ENCODE peak calls at places on chromosomes 13 and 19, in four cellular contexts. One of them, this sample, is unnamed.
A peak's percentile ranks its signal among the peaks of the same experiment; 100 is the strongest.

GRCh38 chr19:6828698-6829633 is 56.5 kb downstream of the VAV1 start:
- DNase-seq in kidney: no peak
- DNase-seq in IMR-90: no peak
- DNase-seq in neuronal stem cell: no peak
- DNase-seq in this sample: peak; percentile 97

GRCh38 chr13:42107006-42107405 is 58.6 kb downstream of the DGKH start:
- DNase-seq in kidney: no peak
- DNase-seq in IMR-90: no peak
- DNase-seq in neuronal stem cell: no peak
- DNase-seq in this sample: no peak

GRCh38 chr13:43127103-43127817 is 103.9 kb downstream of the DNAJC15 start:
- DNase-seq in kidney: no peak
- DNase-seq in IMR-90: no peak
- DNase-seq in neuronal stem cell: no peak
- DNase-seq in this sample: peak; percentile 70

GRCh38 chr19:50898018-50898417 is 13.2 kb downstream of the KLK4 start:
- DNase-seq in kidney: no peak
- DNase-seq in IMR-90: no peak
- DNase-seq in neuronal stem cell: no peak
- DNase-seq in this sample: no peak

GRCh38 chr19:19575411-19575810 is 37.3 kb downstream of the CILP2 start:
- DNase-seq in kidney: no peak
- DNase-seq in IMR-90: no peak
- DNase-seq in neuronal stem cell: no peak
- DNase-seq in this sample: peak; percentile 74

GRCh38 chr13:60143775-60144174 is 20.0 kb downstream of the DIAPH3 start:
- DNase-seq in kidney: no peak
- DNase-seq in IMR-90: no peak
- DNase-seq in neuronal stem cell: no peak
- DNase-seq in this sample: no peak

GRCh38 chr19:8036438-8037099 is 16.0 kb upstream of the CCL25 start:
- DNase-seq in kidney: no peak
- DNase-seq in IMR-90: no peak
- DNase-seq in neuronal stem cell: no peak
- DNase-seq in this sample: no peak

GRCh38 chr19:47280183-47280797 is 5.6 kb downstream of the INAFM1 start:
- DNase-seq in kidney: no peak
- DNase-seq in IMR-90: no peak
- DNase-seq in neuronal stem cell: no peak
- DNase-seq in this sample: peak; percentile 93

GRCh38 chr13:79741006-79741405 is 260.1 kb downstream of the NDFIP2 start:
- DNase-seq in kidney: no peak
- DNase-seq in IMR-90: peak; percentile 71
- DNase-seq in neuronal stem cell: no peak
- DNase-seq in this sample: no peak

DNA sequence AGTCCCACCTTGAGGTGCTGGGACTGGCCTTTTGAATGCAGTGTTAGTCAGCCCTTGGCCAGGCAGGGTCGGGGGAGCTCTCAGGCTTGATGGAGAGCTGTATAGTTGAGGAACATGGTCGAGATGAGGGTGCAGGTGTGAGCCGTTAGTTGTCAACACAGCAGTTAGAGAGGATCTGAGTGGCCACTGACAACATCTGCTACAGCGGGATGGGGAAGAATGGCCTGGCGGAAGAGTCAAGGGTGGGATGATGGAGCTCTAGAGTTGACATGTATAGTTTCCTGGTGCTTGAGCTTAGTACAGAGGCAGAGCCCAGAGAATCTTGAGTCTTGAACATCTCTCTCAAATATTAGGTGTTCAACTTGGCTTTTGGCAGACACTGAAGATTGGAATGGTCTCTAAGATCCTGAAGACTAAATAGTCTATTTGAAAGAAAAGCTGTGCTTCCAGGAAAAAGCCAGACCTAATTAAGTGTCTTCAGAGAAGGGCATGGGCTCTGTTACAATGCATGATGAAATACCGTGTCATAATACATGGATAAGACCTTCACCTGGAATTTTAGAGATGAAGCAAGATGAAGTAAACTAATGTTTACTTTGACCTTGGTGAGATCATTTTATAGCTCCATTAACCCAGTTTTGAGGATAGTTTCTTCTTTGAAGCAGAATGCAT is 9.7 kb downstream of the PCCA start:
- DNase-seq in kidney: no peak
- DNase-seq in IMR-90: no peak
- DNase-seq in neuronal stem cell: no peak
- DNase-seq in this sample: no peak
- H3K9me3 ChIP-seq in kidney: no peaks in the 10 kb centered on the region
- H3K9me3 ChIP-seq in IMR-90: no peaks in the 10 kb centered on the region
- H3K9me3 ChIP-seq in neuronal stem cell: peaks cover 4% of the 10 kb centered on the region
- H3K9me3 ChIP-seq in this sample: peaks cover 10% of the 10 kb centered on the region

DNA sequence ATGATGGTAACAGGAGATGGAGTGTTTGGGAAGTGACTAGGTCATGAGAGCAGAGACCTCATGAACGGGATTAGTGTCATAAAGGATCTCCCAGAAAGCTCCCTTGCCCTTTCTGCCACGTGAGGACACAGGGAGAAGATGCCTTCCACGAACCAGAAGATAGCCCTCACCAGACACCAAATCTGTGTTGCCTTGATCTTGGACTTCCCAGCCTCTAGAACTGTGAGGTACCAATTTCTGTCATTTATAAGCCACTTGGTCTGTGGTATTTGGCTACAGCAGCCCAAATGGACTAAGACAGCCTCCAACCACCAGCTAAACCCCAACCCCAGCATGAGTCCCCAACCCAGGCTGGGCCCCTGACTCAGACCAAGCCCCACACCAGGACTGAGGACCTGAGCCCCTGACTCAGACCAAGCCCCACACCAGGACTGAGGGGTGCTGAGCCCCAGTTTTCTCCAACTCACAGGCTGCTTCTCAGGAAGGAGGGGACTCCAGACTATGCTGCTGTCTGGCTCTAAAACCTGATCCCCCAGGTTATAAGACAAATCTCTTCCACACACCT is 54.1 kb downstream of the PTPRS start:
- DNase-seq in kidney: no peak
- DNase-seq in IMR-90: no peak
- DNase-seq in neuronal stem cell: no peak
- DNase-seq in this sample: no peak
- H3K9ac ChIP-seq in kidney: no peak overlapping the region
- H3K9ac ChIP-seq in IMR-90: no peak overlapping the region
- H3K9ac ChIP-seq in neuronal stem cell: no peak overlapping the region
- H3K9ac ChIP-seq in this sample: no peak overlapping the region

GRCh38 chr13:46178821-46179220 is 3.2 kb downstream of the LCP1 start:
- DNase-seq in kidney: no peak
- DNase-seq in IMR-90: no peak
- DNase-seq in neuronal stem cell: no peak
- DNase-seq in this sample: no peak

GRCh38 chr13:46180393-46180792 is 1.6 kb downstream of the LCP1 start:
- DNase-seq in kidney: no peak
- DNase-seq in IMR-90: no peak
- DNase-seq in neuronal stem cell: no peak
- DNase-seq in this sample: no peak

GRCh38 chr13:46178143-46178542 is 3.8 kb downstream of the LCP1 start:
- DNase-seq in kidney: no peak
- DNase-seq in IMR-90: no peak
- DNase-seq in neuronal stem cell: no peak
- DNase-seq in this sample: no peak

GRCh38 chr13:46181799-46182490 is at the start of gene LCP1:
- DNase-seq in kidney: no peak
- DNase-seq in IMR-90: no peak
- DNase-seq in neuronal stem cell: no peak
- DNase-seq in this sample: peak; percentile 47

DNA sequence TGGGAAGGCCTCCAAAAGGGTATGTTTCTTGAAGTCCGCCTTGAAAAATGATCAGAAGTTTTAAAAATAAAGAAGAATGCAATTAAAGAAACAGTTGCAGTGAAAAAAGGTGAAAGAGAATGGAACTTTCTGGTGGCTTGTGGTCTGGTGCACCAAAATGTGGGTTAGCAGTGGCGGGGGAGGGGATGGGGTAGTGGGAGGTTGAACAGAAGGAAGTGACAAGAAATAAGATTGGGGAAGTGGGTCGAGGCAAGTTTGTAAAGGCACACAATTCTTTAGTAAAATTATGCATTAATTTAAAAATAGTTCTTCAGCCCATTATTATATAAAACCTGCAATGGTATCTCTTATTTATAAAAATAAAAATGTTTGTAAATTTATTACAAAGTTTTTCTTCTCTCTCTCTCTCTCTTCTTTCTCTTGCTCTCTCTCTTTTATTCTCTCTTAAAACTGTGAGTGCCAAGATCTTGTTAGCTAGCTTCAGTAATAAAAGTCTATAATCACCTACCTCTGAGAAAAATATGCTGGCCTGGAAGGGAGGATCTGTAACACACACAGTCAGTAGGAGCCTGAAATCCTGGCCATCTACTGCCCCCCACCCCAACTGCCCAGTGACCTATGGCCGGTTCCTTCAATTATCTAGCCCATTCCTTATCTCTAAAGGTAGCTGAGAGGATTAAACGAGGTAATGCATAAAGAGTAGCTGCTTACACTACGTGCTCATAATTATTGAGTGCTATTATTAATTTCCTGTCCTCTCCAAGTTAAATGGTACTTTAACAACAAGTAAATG is 2.2 kb downstream of the LCP1 start:
- DNase-seq in kidney: no peak
- DNase-seq in IMR-90: no peak
- DNase-seq in neuronal stem cell: no peak
- DNase-seq in this sample: no peak
- H3K4me1 ChIP-seq in kidney: no peaks in the 10 kb centered on the region
- H3K4me1 ChIP-seq in IMR-90: no peaks in the 10 kb centered on the region
- H3K4me1 ChIP-seq in neuronal stem cell: no peaks in the 10 kb centered on the region
- H3K4me1 ChIP-seq in this sample: peaks cover 4% of the 10 kb centered on the region

GRCh38 chr13:35266412-35266811 is 210.1 kb downstream of the MAB21L1 start:
- DNase-seq in kidney: no peak
- DNase-seq in IMR-90: no peak
- DNase-seq in neuronal stem cell: no peak
- DNase-seq in this sample: no peak
- H3K9me3 ChIP-seq in kidney: no peaks in the 10 kb centered on the region
- H3K9me3 ChIP-seq in IMR-90: peaks cover 2% of the 10 kb centered on the region
- H3K9me3 ChIP-seq in neuronal stem cell: peaks cover 2% of the 10 kb centered on the region
- H3K9me3 ChIP-seq in this sample: peaks cover 34% of the 10 kb centered on the region

DNA sequence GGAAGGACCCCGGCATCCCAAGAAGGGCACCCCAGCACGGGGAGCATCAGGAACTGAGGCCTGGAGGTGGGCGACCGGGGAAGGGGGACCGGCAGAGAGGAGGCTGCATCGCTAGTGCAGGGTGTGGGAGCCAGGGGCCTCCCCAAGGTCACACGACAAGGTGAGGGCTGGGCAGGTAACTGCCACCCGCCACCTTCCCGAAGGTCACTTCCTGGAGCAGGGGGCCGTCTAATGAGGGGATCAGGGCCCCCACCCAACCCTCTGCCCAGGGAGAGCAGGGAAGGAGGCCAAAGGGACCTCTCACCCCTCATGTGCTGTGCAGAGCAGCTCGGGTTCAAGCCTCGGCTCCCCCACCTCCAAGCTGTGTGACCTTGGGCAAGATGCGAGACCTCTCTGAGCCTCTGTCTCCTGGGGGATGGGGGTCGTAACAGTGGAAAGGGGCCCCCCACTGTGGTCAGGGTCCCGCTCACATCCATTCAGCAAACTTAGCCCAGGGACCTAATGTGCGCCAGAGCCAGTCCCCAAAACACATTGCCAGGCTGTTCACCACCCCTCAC is 6.0 kb downstream of the ZBTB7A start:
- DNase-seq in kidney: no peak
- DNase-seq in IMR-90: no peak
- DNase-seq in neuronal stem cell: no peak
- DNase-seq in this sample: peak; percentile 40
- H3K9ac ChIP-seq in kidney: peak overlapping the region; percentile 75
- H3K9ac ChIP-seq in IMR-90: no peak overlapping the region
- H3K9ac ChIP-seq in neuronal stem cell: no peak overlapping the region
- H3K9ac ChIP-seq in this sample: no peak overlapping the region

DNA sequence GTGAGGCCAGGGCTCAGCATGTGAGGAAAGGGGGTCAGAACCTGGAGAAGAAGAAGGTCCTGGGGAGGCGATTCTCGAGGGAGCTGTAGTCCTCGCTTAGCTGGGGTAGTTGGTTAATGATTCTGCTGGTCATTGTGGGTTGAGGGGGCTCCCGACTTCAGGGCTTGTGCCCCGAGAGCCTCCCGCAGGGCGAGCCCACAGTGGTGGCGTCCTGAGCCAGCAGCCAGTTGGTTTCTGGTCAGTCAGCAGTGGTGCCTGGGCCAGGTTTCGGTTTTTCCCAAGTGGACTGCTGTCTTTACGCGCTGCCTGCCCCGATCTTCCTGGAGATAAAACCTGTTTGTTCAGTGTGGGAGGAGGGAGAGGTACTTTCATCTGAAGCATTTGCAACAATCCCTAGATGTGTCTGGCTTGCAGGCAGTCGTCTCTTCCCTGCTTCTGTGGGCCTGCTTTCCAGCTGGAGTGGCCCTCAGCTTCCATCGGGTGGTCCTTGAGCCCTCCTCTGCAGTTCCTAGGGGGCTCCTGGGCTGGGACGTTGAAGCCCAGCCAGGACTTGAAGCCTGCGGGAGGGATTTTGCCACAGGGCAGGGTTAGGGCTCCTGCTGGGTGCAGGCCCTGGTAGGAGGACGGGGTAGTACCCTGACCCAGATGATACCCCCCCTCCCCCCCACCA is 3.2 kb downstream of the PTBP1 start:
- DNase-seq in kidney: peak; percentile 81
- DNase-seq in IMR-90: no peak
- DNase-seq in neuronal stem cell: no peak
- DNase-seq in this sample: peak; percentile 54
- H3K4me1 ChIP-seq in kidney: peaks cover 44% of the 10 kb centered on the region
- H3K4me1 ChIP-seq in IMR-90: peaks cover 30% of the 10 kb centered on the region
- H3K4me1 ChIP-seq in neuronal stem cell: peaks cover 32% of the 10 kb centered on the region
- H3K4me1 ChIP-seq in this sample: peaks cover 27% of the 10 kb centered on the region

This sample was measured in endodermal cell.